ENCODE peak calls at places on chromosome 17, in four cellular contexts. T, Y, U and N are unnamed samples.

GRCh38 chr17:253091-253846 is 71.8 kb upstream of the DOC2B start:
- DNase-seq in T (no peak), Y (no peak), U (no peak), N (no peak)

GRCh38 chr17:66630828-66631472 is 204.0 kb upstream of the CACNG5 start:
- DNase-seq in T (no peak), Y (no peak), U (no peak), N (no peak)

GRCh38 chr17:9432121-9432866 is 143.3 kb downstream of the STX8 start:
- DNase-seq in T (no peak), Y (no peak), U (no peak), N (no peak)

GRCh38 chr17:4777969-4778760 is 6.5 kb downstream of the TM4SF5 start:
- DNase-seq in T (peak; percentile 22), Y (no peak), U (no peak), N (no peak)

GRCh38 chr17:2393954-2394749 is 6.7 kb downstream of the MNT start:
- DNase-seq in T (no peak), Y (peak; percentile 47), U (peak; percentile 92), N (no peak)

GRCh38 chr17:1649844-1650409 is at the start of gene RILP:
- DNase-seq in T (no peak), Y (no peak), U (peak; percentile 69), N (peak; percentile 84)

GRCh38 chr17:74045608-74046007 is 157.9 kb upstream of the RPL38 start:
- DNase-seq in T (no peak), Y (peak; percentile 16), U (no peak), N (peak; percentile 52)

GRCh38 chr17:49573510-49574282 is 2.0 kb upstream of the NXPH3 start:
- DNase-seq in T (no peak), Y (no peak), U (no peak), N (no peak)

GRCh38 chr17:4064366-4064765 is 78.5 kb downstream of the ZZEF1 start:
- DNase-seq in T (no peak), Y (no peak), U (no peak), N (no peak)

GRCh38 chr17:49498037-49498615 is 3.0 kb downstream of the NGFR start:
- DNase-seq in T (no peak), Y (peak; percentile 68), U (peak; percentile 82), N (no peak)

GRCh38 chr17:82736511-82737185 is 1.2 kb downstream of the FN3K start:
- DNase-seq in T (no peak), Y (no peak), U (no peak), N (no peak)

GRCh38 chr17:16075949-16076348 is 76.3 kb downstream of the TTC19 start:
- DNase-seq in T (no peak), Y (no peak), U (no peak), N (no peak)

GRCh38 chr17:62801553-62801952 is 6.6 kb downstream of the MARCHF10 start:
- DNase-seq in T (no peak), Y (no peak), U (no peak), N (no peak)

GRCh38 chr17:59427996-59428395 is 96.5 kb downstream of the YPEL2 start:
- DNase-seq in T (no peak), Y (no peak), U (no peak), N (no peak)

GRCh38 chr17:50184611-50185398 is 16.6 kb downstream of the COL1A1 start:
- DNase-seq in T (no peak), Y (peak; percentile 31), U (peak; percentile 38), N (peak; percentile 45)

GRCh38 chr17:57724038-57724728 is 20.9 kb downstream of the CCDC182 start:
- DNase-seq in T (peak; percentile 53), Y (no peak), U (no peak), N (no peak)

GRCh38 chr17:49575524-49576120 is at the start of gene NXPH3:
- DNase-seq in T (peak; percentile 41), Y (peak; percentile 91), U (peak; percentile 88), N (no peak)

GRCh38 chr17:68812876-68813584 is 142.2 kb downstream of the ABCA8 start:
- DNase-seq in T (no peak), Y (no peak), U (no peak), N (no peak)

GRCh38 chr17:15381707-15382106 is 40.3 kb upstream of the TEKT3 start:
- DNase-seq in T (no peak), Y (no peak), U (no peak), N (no peak)

GRCh38 chr17:77786740-77787505 is 171.6 kb upstream of the TNRC6C start:
- DNase-seq in T (no peak), Y (peak; percentile 42), U (peak; percentile 83), N (no peak)
- H3K27ac ChIP-seq in T (no peak overlapping the region), Y (no peak overlapping the region), U (peak overlapping the region; percentile 55), N (no peak overlapping the region)

GRCh38 chr17:54527941-54528340 is 372.7 kb upstream of the TOM1L1 start:
- DNase-seq in T (no peak), Y (no peak), U (no peak), N (no peak)
- H3K4me1 ChIP-seq in T (no peaks in the 10 kb centered on the region), Y (peaks cover 30% of the 10 kb centered on the region), U (no peaks in the 10 kb centered on the region), N (no peaks in the 10 kb centered on the region)

DNA sequence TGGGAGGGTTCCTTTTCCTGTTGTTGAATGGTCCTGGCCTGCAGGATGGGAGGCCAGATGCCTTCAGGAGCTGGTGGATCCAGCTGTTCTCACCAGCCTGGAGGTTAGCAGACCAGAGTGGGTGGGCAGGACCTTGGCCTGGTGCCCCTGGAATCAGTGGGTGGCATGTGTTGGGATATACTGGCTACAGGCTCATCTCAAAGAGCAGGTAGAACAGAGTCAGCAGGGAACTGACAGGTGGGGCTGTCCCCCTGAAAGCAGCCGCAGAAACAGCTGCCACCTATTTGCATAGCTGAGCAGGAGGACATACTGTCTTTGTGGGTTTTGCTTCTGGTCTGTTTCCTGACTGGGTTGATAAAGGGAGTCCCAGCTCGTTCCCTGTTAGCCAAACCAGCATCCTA is 144.1 kb downstream of the RAB11FIP4 start:
- DNase-seq in T (peak; percentile 89), Y (no peak), U (no peak), N (no peak)
- H3K4me2 ChIP-seq in T (peak overlapping the region; percentile 83), Y (no peak overlapping the region), U (no peak overlapping the region), N (no peak overlapping the region)

DNA sequence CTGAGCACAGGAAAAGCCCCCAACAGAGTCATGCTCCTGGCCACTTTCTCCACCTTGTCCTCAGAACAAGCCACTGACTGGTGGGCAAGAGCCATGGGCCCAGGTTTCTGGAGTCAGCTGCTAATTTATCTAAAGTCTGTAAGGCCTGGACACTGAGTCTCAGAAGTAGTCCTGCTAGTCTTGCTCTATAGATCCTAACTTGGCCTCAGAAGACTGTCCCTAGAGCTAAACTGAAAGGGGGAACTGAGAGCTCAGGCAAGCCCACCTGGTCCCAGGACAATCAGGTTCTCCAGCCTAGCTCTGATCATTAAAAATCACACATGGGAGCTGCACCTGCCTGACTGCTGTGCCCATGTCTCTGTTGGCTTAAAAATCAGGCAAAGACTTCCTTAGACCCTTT is 485.8 kb downstream of the SLC39A11 start:
- DNase-seq in T (no peak), Y (no peak), U (no peak), N (peak; percentile 17)
- H3K27ac ChIP-seq in T (no peak overlapping the region), Y (no peak overlapping the region), U (no peak overlapping the region), N (no peak overlapping the region)

GRCh38 chr17:39754958-39755549 is 17.3 kb downstream of the GRB7 start:
- DNase-seq in T (peak; percentile 57), Y (peak; percentile 34), U (peak; percentile 62), N (no peak)

GRCh38 chr17:39755550-39756375 is 18.0 kb downstream of the GRB7 start:
- DNase-seq in T (peak; percentile 96), Y (no peak), U (no peak), N (no peak)

GRCh38 chr17:39757176-39757662 is 19.5 kb downstream of the GRB7 start:
- DNase-seq in T (no peak), Y (no peak), U (no peak), N (no peak)

GRCh38 chr17:39757931-39758873 is 20.5 kb downstream of the GRB7 start:
- DNase-seq in T (peak; percentile 57), Y (no peak), U (no peak), N (no peak)

DNA sequence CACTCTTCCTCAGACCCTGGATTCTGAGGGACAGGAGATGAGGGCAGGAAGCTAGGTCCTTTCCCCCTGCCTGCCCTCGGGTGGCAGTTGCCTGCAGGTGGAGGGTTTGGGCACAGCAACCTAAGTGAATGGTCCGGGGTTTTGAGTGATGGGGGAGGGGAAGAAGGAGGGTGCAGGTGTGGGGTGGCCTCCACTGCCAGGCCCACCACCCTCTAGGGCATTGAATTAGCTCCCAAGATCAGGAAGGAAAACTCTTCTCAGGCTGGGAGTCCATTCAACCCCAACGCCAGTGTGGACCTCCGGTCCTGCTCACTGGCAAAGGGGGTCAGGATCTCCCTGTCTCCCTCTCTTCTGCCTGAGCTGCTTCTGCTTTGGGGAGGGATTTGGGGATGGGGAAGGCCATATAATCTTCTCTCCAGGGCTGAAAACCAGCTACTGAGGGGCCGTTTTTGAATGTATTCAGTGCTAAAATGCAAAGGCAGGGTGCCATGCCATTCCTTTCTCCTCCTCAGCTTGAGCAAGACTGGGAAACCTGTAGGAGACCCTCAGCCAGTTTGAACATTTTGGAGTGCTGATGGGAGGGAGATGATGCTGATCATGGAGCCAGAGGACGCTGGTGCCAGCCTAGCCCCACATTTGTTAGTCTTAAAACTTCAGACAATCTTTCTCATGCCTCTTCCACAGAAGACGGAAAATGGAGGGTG is 18.8 kb downstream of the GRB7 start:
- DNase-seq in T (peak; percentile 89), Y (no peak), U (no peak), N (no peak)
- H3K4me1 ChIP-seq in T (peaks cover 90% of the 10 kb centered on the region), Y (peaks cover 4% of the 10 kb centered on the region), U (peaks cover 20% of the 10 kb centered on the region), N (peaks cover 27% of the 10 kb centered on the region)